ENCODE peak calls at places on chromosomes 7 and 10, in nine cellular contexts. H is cardiac fibroblast, J is progenitor cell of endocrine pancreas, U is fibroblast of pulmonary artery, V is neural progenitor cell, L is BE2C, W is right lobe of liver, O is epithelial cell of esophagus, R is HFF-Myc. P is an unnamed sample.

GRCh38 chr7:30733691-30734090 is 18.2 kb upstream of the INMT start:
- DNase-seq in H (no peak), J (no peak), U (no peak), V (no peak), L (no peak), W (no peak), O (no peak), R (no peak), P (no peak)

GRCh38 chr7:17446340-17446739 is 147.9 kb downstream of the AHR start:
- DNase-seq in H (peak; percentile 56), J (no peak), U (no peak), V (no peak), L (no peak), W (no peak), O (no peak), R (no peak), P (no peak)

GRCh38 chr7:522071-522937 is 2.7 kb upstream of the PDGFA start:
- DNase-seq in H (peak; percentile 61), J (peak; percentile 45), U (peak; percentile 28), V (peak; percentile 68), L (no peak), W (peak; percentile 66), O (peak; percentile 66), R (no peak), P (no peak)

GRCh38 chr7:12729112-12729511 is 41.7 kb downstream of the ARL4A start:
- DNase-seq in H (peak; percentile 85), J (no peak), U (peak; percentile 88), V (peak; percentile 55), L (peak; percentile 85), W (peak; percentile 58), O (peak; percentile 42), R (no peak), P (peak; percentile 66)

GRCh38 chr7:38178695-38179344 is 775 bp downstream of the STARD3NL start:
- DNase-seq in H (peak; percentile 60), J (no peak), U (peak; percentile 58), V (no peak), L (no peak), W (no peak), O (no peak), R (no peak), P (no peak)

GRCh38 chr10:51523440-51523839 is 176.0 kb downstream of the CSTF2T start:
- DNase-seq in H (no peak), J (no peak), U (no peak), V (no peak), L (no peak), W (no peak), O (no peak), R (no peak), P (no peak)

GRCh38 chr7:127320974-127321373 is 68.2 kb upstream of the GRM8 start:
- DNase-seq in H (no peak), J (no peak), U (no peak), V (no peak), L (no peak), W (no peak), O (no peak), R (no peak), P (no peak)

GRCh38 chr10:22795546-22795945 is 81.2 kb upstream of the PIP4K2A start:
- DNase-seq in H (no peak), J (no peak), U (no peak), V (no peak), L (no peak), W (no peak), O (no peak), R (no peak), P (no peak)

GRCh38 chr7:117616694-117617093 is 136.9 kb downstream of the CFTR start:
- DNase-seq in H (no peak), J (no peak), U (no peak), V (no peak), L (no peak), W (no peak), O (no peak), R (no peak), P (no peak)

GRCh38 chr10:1643911-1644810 is 93.2 kb downstream of the ADARB2 start:
- DNase-seq in H (no peak), J (no peak), U (no peak), V (no peak), L (no peak), W (no peak), O (no peak), R (no peak), P (no peak)

GRCh38 chr7:156735861-156736260 is 95.3 kb downstream of the RNF32 start:
- DNase-seq in H (no peak), J (no peak), U (peak; percentile 61), V (no peak), L (no peak), W (no peak), O (peak; percentile 38), R (no peak), P (no peak)

GRCh38 chr10:113297226-113297625 is 255.6 kb upstream of the HABP2 start:
- DNase-seq in H (peak; percentile 13), J (no peak), U (peak; percentile 28), V (no peak), L (no peak), W (no peak), O (peak; percentile 6), R (no peak), P (no peak)

GRCh38 chr10:3166496-3167290 is 5.9 kb downstream of the PITRM1 start:
- DNase-seq in H (no peak), J (no peak), U (no peak), V (no peak), L (no peak), W (no peak), O (peak; percentile 32), R (no peak), P (no peak)

GRCh38 chr10:3159160-3159559 is 13.4 kb downstream of the PITRM1 start:
- DNase-seq in H (no peak), J (no peak), U (no peak), V (no peak), L (no peak), W (no peak), O (no peak), R (no peak), P (no peak)

GRCh38 chr10:3163879-3164278 is 8.7 kb downstream of the PITRM1 start:
- DNase-seq in H (no peak), J (no peak), U (no peak), V (no peak), L (no peak), W (no peak), O (no peak), R (no peak), P (no peak)

GRCh38 chr10:3165196-3165595 is 7.4 kb downstream of the PITRM1 start:
- DNase-seq in H (no peak), J (no peak), U (no peak), V (no peak), L (no peak), W (no peak), O (no peak), R (no peak), P (no peak)

GRCh38 chr10:3162533-3162932 is 10.0 kb downstream of the PITRM1 start:
- DNase-seq in H (no peak), J (no peak), U (no peak), V (no peak), L (no peak), W (no peak), O (no peak), R (no peak), P (no peak)
- TF ChIP-seq CTCF in H (peak; percentile 20), J (no peak), U (peak; percentile 16), V (peak; percentile 35), L (peak; percentile 24), W (no peak), O (peak; percentile 17), R (peak; percentile 22), P (no peak)

GRCh38 chr7:131829911-131830310 is 273.5 kb upstream of the PODXL start:
- DNase-seq in H (no peak), J (peak; percentile 41), U (no peak), V (peak; percentile 72), L (peak; percentile 50), W (no peak), O (no peak), R (no peak), P (peak; percentile 78)
- TF ChIP-seq CTCF in H (no peak), J (no peak), U (no peak), V (peak; percentile 8), L (no peak), W (no peak), O (no peak), R (no peak), P (no peak)

GRCh38 chr7:105821527-105821926 is 54.9 kb downstream of the ATXN7L1 start:
- DNase-seq in H (no peak), J (no peak), U (no peak), V (no peak), L (no peak), W (no peak), O (no peak), R (no peak), P (no peak)
- TF ChIP-seq CTCF in H (no peak), J (no peak), U (no peak), V (no peak), L (no peak), W (no peak), O (no peak), R (no peak), P (no peak)

GRCh38 chr10:69883256-69883655 is 81.5 kb downstream of the COL13A1 start:
- DNase-seq in H (no peak), J (no peak), U (no peak), V (no peak), L (no peak), W (peak; percentile 47), O (peak; percentile 68), R (no peak), P (no peak)

GRCh38 chr10:69888882-69889584 is 87.3 kb downstream of the COL13A1 start:
- DNase-seq in H (no peak), J (no peak), U (no peak), V (no peak), L (no peak), W (no peak), O (no peak), R (no peak), P (no peak)

GRCh38 chr10:69884686-69885085 is 83.0 kb downstream of the COL13A1 start:
- DNase-seq in H (no peak), J (no peak), U (peak; percentile 59), V (no peak), L (no peak), W (no peak), O (no peak), R (no peak), P (no peak)

GRCh38 chr10:69883680-69884375 is 82.1 kb downstream of the COL13A1 start:
- DNase-seq in H (no peak), J (no peak), U (no peak), V (no peak), L (no peak), W (no peak), O (no peak), R (no peak), P (no peak)

DNA sequence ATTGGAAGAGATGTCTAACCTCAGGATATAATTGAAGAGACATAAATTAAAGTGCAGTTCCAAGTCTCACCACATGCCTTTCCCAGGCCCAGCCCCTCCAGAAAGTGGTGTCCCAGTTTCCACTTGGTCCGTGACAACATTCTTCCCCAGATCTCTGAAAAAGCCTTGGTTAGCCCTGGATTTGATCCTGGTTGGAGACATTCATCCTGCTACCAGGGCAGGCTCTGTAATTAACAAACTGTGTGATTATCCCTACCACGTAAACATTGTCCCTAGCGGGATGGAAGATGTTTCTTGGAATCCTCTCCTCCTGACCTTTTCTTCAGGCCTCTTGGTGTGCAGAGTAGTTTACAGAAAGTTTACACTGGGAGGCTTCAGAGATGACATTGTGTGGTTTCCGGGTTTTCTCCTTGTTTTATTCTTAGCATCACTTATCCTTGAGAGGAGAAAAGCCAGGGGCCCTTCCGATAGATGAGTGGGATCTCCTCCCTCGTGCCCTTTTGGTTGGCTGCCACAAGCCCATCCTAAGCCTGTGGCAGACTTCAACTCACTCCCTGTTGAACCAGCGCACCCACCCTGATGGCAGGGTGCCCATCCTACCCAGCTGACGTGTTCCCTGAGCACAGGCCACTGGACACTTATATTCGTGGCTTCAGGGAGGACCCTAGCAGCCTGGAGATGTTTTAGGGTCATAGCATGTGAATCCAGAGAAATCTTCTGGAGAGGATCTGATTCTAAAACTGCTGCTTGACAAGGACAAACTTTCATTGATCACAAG is 83.9 kb downstream of the COL13A1 start:
- DNase-seq in H (no peak), J (no peak), U (peak; percentile 12), V (no peak), L (no peak), W (no peak), O (no peak), R (no peak), P (no peak)
- TF ChIP-seq CTCF in H (peak; percentile 48), J (peak; percentile 58), U (peak; percentile 44), V (peak; percentile 50), L (peak; percentile 39), W (peak; percentile 30), O (peak; percentile 53), R (peak; percentile 30), P (peak; percentile 81)